ENCODE peak calls at places on chromosomes 11 and 22, in five cellular contexts. H, Y, E, L and S are unnamed samples.

GRCh38 chr11:63610604-63611394 is 3.4 kb downstream of the PLAAT3 start:
- DNase-seq in H (no peak), Y (peak), E (no peak), L (no peak), S (peak)

GRCh38 chr22:45531944-45532631 is 29.4 kb downstream of the FBLN1 start:
- DNase-seq in H (no peak), Y (no peak), E (no peak), L (no peak), S (no peak)

GRCh38 chr22:29330753-29331152 is 15.3 kb upstream of the RASL10A start:
- DNase-seq in H (peak), Y (peak), E (peak), L (no peak), S (peak)

GRCh38 chr11:83063073-83063754 is 8.5 kb downstream of the RAB30 start:
- DNase-seq in H (peak), Y (peak), E (peak), L (no peak), S (no peak)

GRCh38 chr11:46049325-46049860 is 71.9 kb downstream of the PHF21A start:
- DNase-seq in H (no peak), Y (no peak), E (no peak), L (no peak), S (no peak)

GRCh38 chr11:118930152-118930712 is 4.5 kb upstream of the BCL9L start:
- DNase-seq in H (peak), Y (peak), E (peak), L (no peak), S (peak)

GRCh38 chr11:45599161-45599943 is 66.1 kb downstream of the CHST1 start:
- DNase-seq in H (no peak), Y (peak), E (no peak), L (no peak), S (no peak)

GRCh38 chr11:2151500-2152257 is 9.3 kb downstream of the INS start:
- DNase-seq in H (peak), Y (peak), E (peak), L (peak), S (peak)

GRCh38 chr22:25488244-25489020 is 76.0 kb upstream of the GRK3 start:
- DNase-seq in H (peak), Y (no peak), E (peak), L (no peak), S (no peak)

GRCh38 chr22:45882881-45883810 is 93.8 kb downstream of the WNT7B start:
- DNase-seq in H (no peak), Y (no peak), E (no peak), L (no peak), S (peak)

GRCh38 chr22:28034760-28035401 is 115.8 kb upstream of the PITPNB start:
- DNase-seq in H (peak), Y (no peak), E (peak), L (no peak), S (no peak)

GRCh38 chr11:19442554-19442910 is 201.8 kb upstream of the E2F8 start:
- DNase-seq in H (no peak), Y (no peak), E (no peak), L (no peak), S (no peak)

GRCh38 chr11:91978747-91979146 is 245.9 kb upstream of the FAT3 start:
- DNase-seq in H (no peak), Y (no peak), E (no peak), L (no peak), S (no peak)

GRCh38 chr11:68471360-68472340 is 11.1 kb downstream of the PPP6R3 start:
- DNase-seq in H (peak), Y (no peak), E (no peak), L (no peak), S (no peak)

GRCh38 chr11:63251312-63251711 is 7.9 kb upstream of the SLC22A25 start:
- DNase-seq in H (no peak), Y (no peak), E (no peak), L (no peak), S (no peak)

GRCh38 chr11:4704790-4705334 is 278 bp downstream of the MMP26 start:
- DNase-seq in H (no peak), Y (peak), E (no peak), L (no peak), S (no peak)

GRCh38 chr22:35882226-35883027 is 146.2 kb downstream of the RBFOX2 start:
- DNase-seq in H (peak), Y (no peak), E (no peak), L (no peak), S (no peak)

GRCh38 chr22:26642465-26643367 is 14.7 kb upstream of the MIAT start:
- DNase-seq in H (no peak), Y (peak), E (no peak), L (no peak), S (peak)

GRCh38 chr11:60947666-60948065 is 4.3 kb downstream of the SLC15A3 start:
- DNase-seq in H (no peak), Y (no peak), E (no peak), L (no peak), S (no peak)

GRCh38 chr22:26624788-26625187 is 3.0 kb downstream of the CRYBA4 start:
- DNase-seq in H (no peak), Y (no peak), E (no peak), L (no peak), S (no peak)

GRCh38 chr11:27795955-27796861 is 96.0 kb upstream of the BDNF start:
- DNase-seq in H (peak), Y (peak), E (peak), L (peak), S (peak)

GRCh38 chr11:17876827-17877226 is 136.0 kb downstream of the SERGEF start:
- DNase-seq in H (no peak), Y (no peak), E (no peak), L (no peak), S (no peak)

GRCh38 chr22:24445481-24446290 is 18.3 kb downstream of the ADORA2A start:
- DNase-seq in H (no peak), Y (peak), E (no peak), L (peak), S (peak)

GRCh38 chr22:27022741-27023373 is 365.5 kb downstream of the MIAT start:
- DNase-seq in H (no peak), Y (no peak), E (no peak), L (no peak), S (no peak)

GRCh38 chr22:45526768-45527360 is 24.2 kb downstream of the FBLN1 start:
- DNase-seq in H (peak), Y (no peak), E (no peak), L (no peak), S (no peak)

GRCh38 chr11:46410021-46410420 is 18.4 kb upstream of the CHRM4 start:
- DNase-seq in H (no peak), Y (peak), E (no peak), L (no peak), S (peak)

GRCh38 chr22:20396639-20397038 is 2.7 kb downstream of the ZNF74 start:
- DNase-seq in H (peak), Y (no peak), E (peak), L (no peak), S (no peak)

GRCh38 chr11:34567733-34568132 is 53.2 kb upstream of the EHF start:
- DNase-seq in H (no peak), Y (peak), E (no peak), L (no peak), S (no peak)

GRCh38 chr11:128517457-128518230 is 69.7 kb downstream of the ETS1 start:
- DNase-seq in H (no peak), Y (no peak), E (no peak), L (no peak), S (no peak)

GRCh38 chr22:42891696-42892095 is 34.6 kb upstream of the ARFGAP3 start:
- DNase-seq in H (no peak), Y (no peak), E (no peak), L (no peak), S (no peak)

GRCh38 chr11:71153005-71153395 is 99.4 kb downstream of the SHANK2 start:
- DNase-seq in H (peak), Y (peak), E (peak), L (no peak), S (peak)

GRCh38 chr22:44879301-44879680 is 126.9 kb downstream of the ARHGAP8 start:
- DNase-seq in H (no peak), Y (no peak), E (no peak), L (no peak), S (peak)

GRCh38 chr11:132439711-132440300 is 1069.4 kb downstream of the NTM start:
- DNase-seq in H (no peak), Y (no peak), E (no peak), L (no peak), S (no peak)

DNA sequence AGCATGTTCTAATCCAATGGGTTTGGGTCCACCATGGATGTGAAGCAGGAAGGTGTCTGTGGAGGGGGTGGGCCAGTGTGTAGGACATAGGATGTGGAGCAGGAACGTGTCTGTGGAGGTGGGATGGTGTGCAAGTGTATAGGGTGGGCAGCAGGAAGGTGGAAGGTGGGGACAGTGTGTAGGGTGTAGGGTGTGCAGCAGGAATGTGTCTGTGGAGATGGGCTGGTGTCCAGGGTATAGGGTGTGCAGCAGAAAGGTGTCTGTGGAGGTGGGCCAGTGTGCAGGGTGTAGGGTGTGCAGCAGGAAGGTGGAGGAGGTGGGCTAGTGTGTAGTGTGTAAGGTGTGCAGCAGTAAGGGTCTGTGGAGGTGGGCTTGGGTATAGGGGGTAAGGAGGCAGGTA is 1068.0 kb downstream of the NTM start:
- DNase-seq in H (no peak), Y (no peak), E (no peak), L (no peak), S (no peak)
- H3K23ac ChIP-seq in H (no peak), Y (no peak), E (no peak), L (peak), S (no peak)

GRCh38 chr22:49562685-49563249 is 264.9 kb downstream of the BRD1 start:
- DNase-seq in H (no peak), Y (no peak), E (no peak), L (no peak), S (no peak)
- H3K23ac ChIP-seq in H (no peak), Y (no peak), E (no peak), L (no peak), S (no peak)

GRCh38 chr11:124846058-124846719 is 19.0 kb upstream of the ROBO3 start:
- DNase-seq in H (no peak), Y (no peak), E (no peak), L (no peak), S (no peak)

GRCh38 chr11:124843616-124843910 is 21.7 kb upstream of the ROBO3 start:
- DNase-seq in H (no peak), Y (peak), E (no peak), L (no peak), S (no peak)

GRCh38 chr11:124841765-124842700 is 23.2 kb upstream of the ROBO3 start:
- DNase-seq in H (no peak), Y (peak), E (no peak), L (no peak), S (no peak)

GRCh38 chr11:124841186-124841585 is 24.0 kb upstream of the ROBO3 start:
- DNase-seq in H (no peak), Y (no peak), E (no peak), L (no peak), S (no peak)

GRCh38 chr11:124844664-124845079 is 20.6 kb upstream of the ROBO3 start:
- DNase-seq in H (no peak), Y (peak), E (no peak), L (no peak), S (no peak)
- H3K23ac ChIP-seq in H (no peak), Y (no peak), E (peak), L (no peak), S (no peak)

DNA sequence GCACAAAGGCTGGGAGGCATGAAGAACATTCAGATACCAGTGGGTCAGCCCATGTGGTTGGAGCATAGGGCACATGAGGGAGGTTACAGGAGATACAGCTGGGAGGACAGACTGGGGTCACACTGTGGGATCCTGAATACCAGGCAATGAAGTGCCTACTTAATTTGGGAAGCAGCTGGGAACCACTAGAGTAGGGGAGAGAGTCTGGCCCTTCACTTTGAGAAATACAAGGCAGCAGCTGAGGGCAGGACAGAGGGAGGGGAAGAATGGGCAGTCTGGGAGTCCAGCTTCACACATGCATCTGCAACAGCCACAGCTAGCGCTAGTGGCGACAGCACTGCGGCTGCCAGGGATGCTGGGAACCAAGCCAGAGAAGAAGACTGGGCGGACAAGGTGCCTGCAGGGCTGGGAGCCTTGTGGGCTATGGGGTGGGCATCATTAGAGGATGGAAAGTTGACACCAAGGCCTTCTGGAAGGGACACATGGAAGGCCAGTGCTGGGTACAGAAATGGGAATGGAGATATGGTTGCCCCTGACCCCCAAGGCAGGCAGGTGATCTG is 15.9 kb downstream of the SCUBE2 start:
- DNase-seq in H (no peak), Y (no peak), E (no peak), L (no peak), S (no peak)
- H3K23ac ChIP-seq in H (no peak), Y (no peak), E (no peak), L (peak), S (no peak)

DNA sequence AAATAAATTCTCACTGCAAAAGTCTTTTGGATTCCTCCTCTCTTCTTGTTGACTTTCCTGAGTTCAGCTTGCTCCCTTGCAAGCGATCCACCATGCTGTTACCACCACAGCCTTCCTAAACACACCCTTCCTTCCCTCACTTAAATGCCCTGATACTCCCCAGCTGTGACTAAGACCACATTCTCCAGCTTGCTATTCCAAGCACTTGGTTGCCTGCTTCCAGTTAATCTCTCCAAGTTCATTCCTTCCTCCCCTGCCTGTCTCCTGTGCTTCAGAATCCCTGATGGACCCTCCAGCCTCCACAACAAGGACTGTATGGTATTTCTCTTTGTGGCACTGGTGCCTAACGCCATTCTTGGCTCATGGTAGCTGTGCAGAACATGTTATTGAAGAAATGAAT is 603.9 kb upstream of the CADM1 start:
- DNase-seq in H (no peak), Y (peak), E (no peak), L (no peak), S (no peak)
- H3K23ac ChIP-seq in H (no peak), Y (no peak), E (no peak), L (no peak), S (no peak)

GRCh38 chr11:84757711-84758110 is 869.4 kb downstream of the DLG2 start:
- DNase-seq in H (no peak), Y (no peak), E (no peak), L (no peak), S (no peak)
- H3K23ac ChIP-seq in H (no peak), Y (no peak), E (no peak), L (no peak), S (no peak)

GRCh38 chr11:78216571-78217287 is 28.0 kb downstream of the USP35 start:
- DNase-seq in H (no peak), Y (no peak), E (no peak), L (no peak), S (no peak)

GRCh38 chr11:78217650-78218541 is 29.2 kb downstream of the USP35 start:
- DNase-seq in H (no peak), Y (no peak), E (no peak), L (no peak), S (peak)

GRCh38 chr11:78220218-78221157 is 31.8 kb downstream of the USP35 start:
- DNase-seq in H (no peak), Y (no peak), E (no peak), L (no peak), S (peak)

GRCh38 chr11:78219493-78220217 is 30.9 kb downstream of the USP35 start:
- DNase-seq in H (no peak), Y (no peak), E (no peak), L (no peak), S (peak)

GRCh38 chr11:78218707-78219492 is 30.2 kb downstream of the USP35 start:
- DNase-seq in H (no peak), Y (no peak), E (no peak), L (no peak), S (peak)
- H3K23ac ChIP-seq in H (no peak), Y (no peak), E (no peak), L (no peak), S (no peak)

GRCh38 chr11:69889400-69890372 is 70.5 kb upstream of the FGF3 start:
- DNase-seq in H (no peak), Y (peak), E (no peak), L (no peak), S (peak)

GRCh38 chr11:69888671-69889076 is 69.5 kb upstream of the FGF3 start:
- DNase-seq in H (peak), Y (peak), E (peak), L (peak), S (peak)

GRCh38 chr11:69890476-69890875 is 71.3 kb upstream of the FGF3 start:
- DNase-seq in H (no peak), Y (no peak), E (no peak), L (no peak), S (no peak)

GRCh38 chr11:69887330-69887729 is 68.1 kb upstream of the FGF3 start:
- DNase-seq in H (no peak), Y (no peak), E (no peak), L (no peak), S (no peak)

DNA sequence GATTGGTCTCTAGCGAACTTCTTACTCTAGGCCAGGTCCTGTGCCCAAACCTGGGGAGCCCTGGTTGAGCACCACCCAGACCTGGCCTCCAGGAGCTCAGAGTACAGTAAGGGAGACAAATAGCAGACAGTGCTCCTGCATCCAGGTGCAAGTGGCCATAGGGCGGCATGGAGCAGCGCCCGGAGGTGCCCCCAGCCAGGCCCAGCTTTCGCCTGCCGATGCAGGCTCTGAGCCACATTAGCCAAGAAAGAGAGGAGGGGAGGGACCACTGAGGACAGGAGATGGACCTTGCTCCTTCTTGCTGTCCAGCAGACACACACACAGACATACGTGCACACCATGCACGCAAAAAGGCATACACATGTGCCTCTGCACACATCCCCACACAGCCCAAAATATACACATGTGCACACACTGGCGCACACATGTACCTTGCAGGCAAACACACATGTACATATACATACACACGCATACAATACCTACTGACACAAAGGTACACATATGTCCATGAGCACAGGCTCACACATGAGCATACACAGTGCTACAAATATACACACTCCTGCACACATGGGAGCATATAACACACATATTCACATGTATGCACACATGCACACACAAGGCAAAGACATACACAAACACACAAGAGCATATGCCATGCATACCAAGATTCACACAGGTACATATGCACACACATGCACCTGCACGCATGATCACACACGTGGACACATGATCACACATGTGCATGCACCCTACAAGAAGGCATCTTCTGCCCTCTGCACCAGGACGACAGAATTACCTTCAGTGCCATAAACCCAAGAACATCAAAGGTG is 68.8 kb upstream of the FGF3 start:
- DNase-seq in H (no peak), Y (no peak), E (no peak), L (no peak), S (no peak)
- H3K23ac ChIP-seq in H (no peak), Y (no peak), E (no peak), L (peak), S (no peak)

GRCh38 chr11:65525659-65526480 is 987 bp downstream of the SCYL1 start:
- DNase-seq in H (no peak), Y (no peak), E (no peak), L (no peak), S (no peak)

GRCh38 chr11:65526744-65527143 is 1.9 kb downstream of the SCYL1 start:
- DNase-seq in H (no peak), Y (no peak), E (no peak), L (no peak), S (no peak)

GRCh38 chr11:65524010-65524746 is 705 bp upstream of the SCYL1 start:
- DNase-seq in H (no peak), Y (no peak), E (no peak), L (no peak), S (no peak)

GRCh38 chr11:65522640-65523322 is 2.1 kb upstream of the SCYL1 start:
- DNase-seq in H (no peak), Y (peak), E (peak), L (no peak), S (no peak)

GRCh38 chr11:65524747-65525658 is at the start of gene SCYL1:
- DNase-seq in H (peak), Y (peak), E (peak), L (peak), S (peak)
- H3K23ac ChIP-seq in H (peak), Y (peak), E (peak), L (peak), S (no peak)

GRCh38 chr11:123381149-123381548 is 48.9 kb upstream of the GRAMD1B start:
- DNase-seq in H (no peak), Y (no peak), E (no peak), L (no peak), S (no peak)

GRCh38 chr11:123374622-123374968 is 55.5 kb upstream of the GRAMD1B start:
- DNase-seq in H (no peak), Y (no peak), E (no peak), L (no peak), S (no peak)

GRCh38 chr11:123377355-123377754 is 52.7 kb upstream of the GRAMD1B start:
- DNase-seq in H (no peak), Y (no peak), E (no peak), L (no peak), S (no peak)

GRCh38 chr11:123375832-123376231 is 54.2 kb upstream of the GRAMD1B start:
- DNase-seq in H (no peak), Y (no peak), E (no peak), L (no peak), S (no peak)

GRCh38 chr11:123378096-123378495 is 52.0 kb upstream of the GRAMD1B start:
- DNase-seq in H (no peak), Y (no peak), E (no peak), L (no peak), S (no peak)
- H3K23ac ChIP-seq in H (no peak), Y (no peak), E (no peak), L (no peak), S (no peak)